ENCODE peak calls at places on chromosomes 11 and 22, in seven cellular contexts. Y, H, R, B, T, P and X are unnamed samples.

GRCh38 chr11:74726547-74727182 is 4.6 kb downstream of the CHRDL2 start:
- DNase-seq in Y (peak), H (peak), R (peak), B (peak), T (peak), P (peak), X (peak)

GRCh38 chr11:68303083-68303482 is 9.3 kb upstream of the LRP5 start:
- DNase-seq in Y (no peak), H (no peak), R (no peak), B (no peak), T (no peak), P (no peak), X (no peak)

GRCh38 chr11:134560066-134560465 is 148.0 kb upstream of the B3GAT1 start:
- DNase-seq in Y (no peak), H (no peak), R (no peak), B (no peak), T (no peak), P (peak), X (no peak)

GRCh38 chr11:1544536-1544935 is 27.5 kb downstream of the DUSP8 start:
- DNase-seq in Y (no peak), H (no peak), R (no peak), B (no peak), T (no peak), P (no peak), X (no peak)

GRCh38 chr11:88175004-88175706 is at the start of gene RAB38:
- DNase-seq in Y (peak), H (no peak), R (peak), B (no peak), T (peak), P (peak), X (peak)

GRCh38 chr11:57567512-57568329 is at the start of gene UBE2L6:
- DNase-seq in Y (peak), H (peak), R (peak), B (peak), T (peak), P (peak), X (peak)

GRCh38 chr11:129141748-129142475 is 50.2 kb downstream of the ARHGAP32 start:
- DNase-seq in Y (no peak), H (peak), R (no peak), B (no peak), T (no peak), P (no peak), X (no peak)

GRCh38 chr11:117219995-117220394 is 11.9 kb downstream of the PCSK7 start:
- DNase-seq in Y (no peak), H (no peak), R (no peak), B (no peak), T (no peak), P (no peak), X (no peak)

GRCh38 chr22:38172489-38173155 is 9.0 kb downstream of the PLA2G6 start:
- DNase-seq in Y (peak), H (no peak), R (peak), B (no peak), T (no peak), P (peak), X (no peak)

GRCh38 chr11:70012134-70012733 is 65.9 kb upstream of the ANO1 start:
- DNase-seq in Y (no peak), H (no peak), R (no peak), B (no peak), T (no peak), P (no peak), X (no peak)

GRCh38 chr22:31676700-31677099 is 14.7 kb upstream of the PISD start:
- DNase-seq in Y (peak), H (peak), R (peak), B (no peak), T (peak), P (peak), X (peak)

GRCh38 chr22:23315341-23315917 is 135.1 kb downstream of the BCR start:
- DNase-seq in Y (peak), H (peak), R (peak), B (peak), T (peak), P (peak), X (peak)

GRCh38 chr11:12390687-12391110 is 13.3 kb downstream of the PARVA start:
- DNase-seq in Y (peak), H (no peak), R (no peak), B (no peak), T (no peak), P (no peak), X (no peak)